ENCODE peak calls at places on chromosomes 12 and 14, in seven cellular contexts. One of them, this sample, is unnamed.

GRCh38 chr14:29759521-29760340 is 167.9 kb downstream of the PRKD1 start:
- DNase-seq in IMR-90: no peak
- DNase-seq in HCT116: no peak
- DNase-seq in spleen: no peak
- DNase-seq in breast epithelium: no peak
- DNase-seq in heart left ventricle: no peak
- DNase-seq in tibial nerve: no peak
- DNase-seq in this sample: no peak

GRCh38 chr12:13099066-13099909 is 4.2 kb downstream of the GSG1 start:
- DNase-seq in IMR-90: no peak
- DNase-seq in HCT116: no peak
- DNase-seq in spleen: no peak
- DNase-seq in breast epithelium: no peak
- DNase-seq in heart left ventricle: peak
- DNase-seq in tibial nerve: no peak
- DNase-seq in this sample: peak

GRCh38 chr14:32650665-32651064 is 288.0 kb upstream of the NPAS3 start:
- DNase-seq in IMR-90: no peak
- DNase-seq in HCT116: no peak
- DNase-seq in spleen: no peak
- DNase-seq in breast epithelium: no peak
- DNase-seq in heart left ventricle: no peak
- DNase-seq in tibial nerve: no peak
- DNase-seq in this sample: no peak

GRCh38 chr12:111353603-111354295 is 15.1 kb downstream of the PHETA1 start:
- DNase-seq in IMR-90: no peak
- DNase-seq in HCT116: no peak
- DNase-seq in spleen: no peak
- DNase-seq in breast epithelium: no peak
- DNase-seq in heart left ventricle: no peak
- DNase-seq in tibial nerve: no peak
- DNase-seq in this sample: no peak

GRCh38 chr12:47422656-47423055 is 283.2 kb downstream of the RPAP3 start:
- DNase-seq in IMR-90: peak
- DNase-seq in HCT116: no peak
- DNase-seq in spleen: no peak
- DNase-seq in breast epithelium: no peak
- DNase-seq in heart left ventricle: no peak
- DNase-seq in tibial nerve: no peak
- DNase-seq in this sample: no peak

GRCh38 chr12:19712041-19712440 is 272.7 kb downstream of the AEBP2 start:
- DNase-seq in IMR-90: peak
- DNase-seq in HCT116: peak
- DNase-seq in spleen: no peak
- DNase-seq in breast epithelium: no peak
- DNase-seq in heart left ventricle: no peak
- DNase-seq in tibial nerve: no peak
- DNase-seq in this sample: no peak

GRCh38 chr12:21852251-21852650 is 77.7 kb upstream of the KCNJ8 start:
- DNase-seq in IMR-90: peak
- DNase-seq in HCT116: no peak
- DNase-seq in spleen: no peak
- DNase-seq in breast epithelium: no peak
- DNase-seq in heart left ventricle: no peak
- DNase-seq in tibial nerve: no peak
- DNase-seq in this sample: no peak

GRCh38 chr12:61536525-61536924 is 723.7 kb upstream of the USP15 start:
- DNase-seq in IMR-90: no peak
- DNase-seq in HCT116: no peak
- DNase-seq in spleen: no peak
- DNase-seq in breast epithelium: no peak
- DNase-seq in heart left ventricle: no peak
- DNase-seq in tibial nerve: no peak
- DNase-seq in this sample: no peak

GRCh38 chr12:76586764-76587395 is 27.3 kb upstream of the OSBPL8 start:
- DNase-seq in IMR-90: peak
- DNase-seq in HCT116: peak
- DNase-seq in spleen: no peak
- DNase-seq in breast epithelium: no peak
- DNase-seq in heart left ventricle: no peak
- DNase-seq in tibial nerve: peak
- DNase-seq in this sample: no peak

GRCh38 chr12:58919271-58920101 is 818 bp downstream of the LRIG3 start:
- DNase-seq in IMR-90: peak
- DNase-seq in HCT116: no peak
- DNase-seq in spleen: peak
- DNase-seq in breast epithelium: peak
- DNase-seq in heart left ventricle: peak
- DNase-seq in tibial nerve: peak
- DNase-seq in this sample: no peak

GRCh38 chr12:13088503-13088902 is 15.0 kb downstream of the GSG1 start:
- DNase-seq in IMR-90: no peak
- DNase-seq in HCT116: no peak
- DNase-seq in spleen: no peak
- DNase-seq in breast epithelium: no peak
- DNase-seq in heart left ventricle: no peak
- DNase-seq in tibial nerve: no peak
- DNase-seq in this sample: peak

GRCh38 chr14:99728231-99728920 is 44.3 kb downstream of the CYP46A1 start:
- DNase-seq in IMR-90: no peak
- DNase-seq in HCT116: no peak
- DNase-seq in spleen: peak
- DNase-seq in breast epithelium: no peak
- DNase-seq in heart left ventricle: peak
- DNase-seq in tibial nerve: no peak
- DNase-seq in this sample: no peak

GRCh38 chr14:54711812-54712211 is 144.9 kb downstream of the SAMD4A start:
- DNase-seq in IMR-90: no peak
- DNase-seq in HCT116: no peak
- DNase-seq in spleen: no peak
- DNase-seq in breast epithelium: no peak
- DNase-seq in heart left ventricle: peak
- DNase-seq in tibial nerve: no peak
- DNase-seq in this sample: no peak

GRCh38 chr12:47458273-47458672 is 247.6 kb downstream of the RPAP3 start:
- DNase-seq in IMR-90: no peak
- DNase-seq in HCT116: peak
- DNase-seq in spleen: no peak
- DNase-seq in breast epithelium: no peak
- DNase-seq in heart left ventricle: no peak
- DNase-seq in tibial nerve: no peak
- DNase-seq in this sample: no peak

GRCh38 chr14:31000629-31001338 is 24.7 kb upstream of the AP4S1 start:
- DNase-seq in IMR-90: no peak
- DNase-seq in HCT116: no peak
- DNase-seq in spleen: no peak
- DNase-seq in breast epithelium: no peak
- DNase-seq in heart left ventricle: no peak
- DNase-seq in tibial nerve: no peak
- DNase-seq in this sample: no peak

GRCh38 chr12:102498471-102498870 is 18.1 kb upstream of the IGF1 start:
- DNase-seq in IMR-90: no peak
- DNase-seq in HCT116: no peak
- DNase-seq in spleen: no peak
- DNase-seq in breast epithelium: no peak
- DNase-seq in heart left ventricle: no peak
- DNase-seq in tibial nerve: no peak
- DNase-seq in this sample: no peak
- TF ChIP-seq POLR2A in IMR-90: no peak
- TF ChIP-seq POLR2A in HCT116: no peak
- TF ChIP-seq POLR2A in spleen: no peak
- TF ChIP-seq POLR2A in breast epithelium: no peak
- TF ChIP-seq POLR2A in heart left ventricle: no peak
- TF ChIP-seq POLR2A in tibial nerve: no peak
- TF ChIP-seq POLR2A in this sample: no peak

GRCh38 chr12:124917841-124918621 is 3.6 kb upstream of the UBC start:
- DNase-seq in IMR-90: peak
- DNase-seq in HCT116: no peak
- DNase-seq in spleen: no peak
- DNase-seq in breast epithelium: peak
- DNase-seq in heart left ventricle: no peak
- DNase-seq in tibial nerve: no peak
- DNase-seq in this sample: no peak

GRCh38 chr12:124915249-124916236 is 1.1 kb upstream of the UBC start:
- DNase-seq in IMR-90: peak
- DNase-seq in HCT116: no peak
- DNase-seq in spleen: no peak
- DNase-seq in breast epithelium: peak
- DNase-seq in heart left ventricle: peak
- DNase-seq in tibial nerve: peak
- DNase-seq in this sample: no peak

GRCh38 chr12:124914392-124915248 is at the start of gene UBC:
- DNase-seq in IMR-90: peak
- DNase-seq in HCT116: peak
- DNase-seq in spleen: peak
- DNase-seq in breast epithelium: peak
- DNase-seq in heart left ventricle: peak
- DNase-seq in tibial nerve: peak
- DNase-seq in this sample: peak

GRCh38 chr12:124917135-124917840 is 2.8 kb upstream of the UBC start:
- DNase-seq in IMR-90: peak
- DNase-seq in HCT116: peak
- DNase-seq in spleen: peak
- DNase-seq in breast epithelium: peak
- DNase-seq in heart left ventricle: peak
- DNase-seq in tibial nerve: peak
- DNase-seq in this sample: peak

DNA sequence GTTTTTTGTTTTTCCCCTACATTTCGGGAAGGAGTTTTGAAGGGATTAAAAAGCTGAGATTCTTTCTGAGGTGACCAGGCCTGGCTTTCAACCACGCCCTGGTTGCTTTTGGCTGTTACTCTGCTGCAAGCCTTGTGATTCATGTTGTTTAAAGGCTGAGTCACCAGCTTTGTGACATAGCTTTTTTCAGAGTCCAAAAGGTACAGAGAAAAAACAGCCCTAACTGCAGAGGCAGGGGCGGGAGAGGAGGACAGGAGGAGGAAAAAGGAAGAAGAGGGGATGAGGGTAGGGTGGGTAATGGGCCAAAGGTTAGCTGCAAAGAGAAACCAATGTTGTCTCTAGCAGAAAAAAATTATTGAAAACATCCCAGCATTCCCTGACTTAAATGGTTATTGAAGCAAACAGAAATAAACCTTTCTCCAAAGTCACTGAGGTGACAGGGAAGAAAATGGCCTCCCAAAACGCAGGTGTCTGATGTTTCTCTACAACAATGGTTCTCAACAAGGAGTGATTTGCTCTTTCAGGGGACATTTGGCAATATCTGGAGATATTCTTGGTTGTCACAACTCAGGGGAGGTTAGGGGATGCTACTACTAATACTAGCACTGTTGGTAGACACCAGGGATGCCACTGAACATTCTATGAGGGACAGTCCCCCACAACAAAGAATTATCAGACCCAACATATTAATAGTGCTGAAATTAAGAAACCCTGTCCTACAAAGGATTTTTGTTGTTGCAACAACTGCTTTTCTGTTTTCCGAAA is 2.1 kb upstream of the UBC start:
- DNase-seq in IMR-90: peak
- DNase-seq in HCT116: peak
- DNase-seq in spleen: peak
- DNase-seq in breast epithelium: peak
- DNase-seq in heart left ventricle: peak
- DNase-seq in tibial nerve: peak
- DNase-seq in this sample: no peak
- H3K4me3 ChIP-seq in IMR-90: peak
- H3K4me3 ChIP-seq in HCT116: peak
- H3K4me3 ChIP-seq in spleen: no peak
- H3K4me3 ChIP-seq in breast epithelium: peak
- H3K4me3 ChIP-seq in heart left ventricle: peak
- H3K4me3 ChIP-seq in tibial nerve: no peak
- H3K4me3 ChIP-seq in this sample: peak

DNA sequence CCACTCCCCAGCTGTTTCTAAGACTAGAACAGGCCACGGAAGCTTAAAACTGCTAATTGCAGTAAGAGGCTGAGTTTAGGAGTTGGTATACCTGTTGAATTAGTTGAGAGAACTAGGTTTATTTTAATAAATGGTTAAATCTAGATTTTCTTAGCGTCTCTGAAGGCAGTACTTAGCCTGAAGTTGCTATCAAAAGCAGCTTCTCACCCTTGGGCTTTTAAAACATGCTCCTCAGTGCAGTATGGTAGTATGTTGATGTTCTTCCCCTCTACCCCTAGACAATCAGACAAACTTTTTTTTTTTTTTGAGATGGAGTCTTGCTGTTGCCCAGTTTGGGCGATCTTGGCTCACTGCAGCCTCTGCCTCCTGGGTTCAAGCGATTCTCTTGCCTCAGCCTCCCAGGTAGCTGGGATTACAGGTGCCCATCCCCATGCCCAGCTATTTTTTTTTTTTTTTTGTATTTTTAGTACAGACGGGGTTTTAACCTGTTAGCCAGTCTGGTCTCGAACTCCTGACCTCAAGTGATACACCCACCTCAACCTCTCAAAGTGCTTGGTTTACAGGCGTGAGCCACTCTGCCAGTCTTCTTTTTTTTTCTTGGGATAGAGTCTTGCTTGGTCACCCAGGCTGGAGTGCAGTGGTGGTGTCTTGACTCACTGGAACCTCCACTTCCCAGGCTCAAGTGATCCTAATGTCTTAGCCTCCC is 6.8 kb downstream of the SRSF5 start:
- DNase-seq in IMR-90: no peak
- DNase-seq in HCT116: no peak
- DNase-seq in spleen: no peak
- DNase-seq in breast epithelium: no peak
- DNase-seq in heart left ventricle: no peak
- DNase-seq in tibial nerve: no peak
- DNase-seq in this sample: no peak
- TF ChIP-seq POLR2A in IMR-90: peak
- TF ChIP-seq POLR2A in HCT116: no peak
- TF ChIP-seq POLR2A in spleen: no peak
- TF ChIP-seq POLR2A in breast epithelium: no peak
- TF ChIP-seq POLR2A in heart left ventricle: no peak
- TF ChIP-seq POLR2A in tibial nerve: no peak
- TF ChIP-seq POLR2A in this sample: no peak

DNA sequence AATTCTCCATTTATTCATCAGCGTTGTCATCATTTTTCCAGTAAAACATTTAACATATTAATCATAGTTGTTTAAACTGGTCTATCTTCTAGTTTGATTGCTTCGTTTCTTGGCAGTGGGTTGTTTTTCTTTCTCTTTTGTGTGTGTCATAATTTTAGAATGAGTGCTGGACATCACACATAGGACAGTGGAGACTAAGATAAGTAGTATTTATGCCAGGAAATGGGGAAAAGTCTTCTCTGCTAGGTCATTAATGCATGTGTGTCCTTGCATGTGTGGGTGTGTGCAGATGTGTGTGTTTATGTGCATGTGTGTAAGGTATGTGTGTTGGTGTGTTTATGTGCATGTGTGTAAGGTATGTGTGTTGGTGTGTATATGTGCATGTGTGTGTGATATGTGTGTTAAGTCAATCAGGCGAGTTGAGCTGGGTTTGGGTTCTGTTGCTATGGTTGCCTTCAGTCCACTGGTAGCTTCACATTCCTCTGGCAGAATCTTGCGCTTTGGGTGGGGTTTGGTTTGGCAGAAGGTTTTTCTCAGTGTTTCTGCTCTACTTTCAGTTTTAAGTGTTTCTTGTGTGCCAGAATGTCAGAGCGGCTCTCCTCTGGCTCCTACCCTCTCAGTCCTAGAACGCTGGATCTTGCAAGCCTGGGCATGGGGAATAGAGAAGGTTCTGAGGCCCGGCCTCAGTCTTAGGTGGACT is 7.8 kb upstream of the ADGRD1 start:
- DNase-seq in IMR-90: no peak
- DNase-seq in HCT116: no peak
- DNase-seq in spleen: no peak
- DNase-seq in breast epithelium: no peak
- DNase-seq in heart left ventricle: peak
- DNase-seq in tibial nerve: peak
- DNase-seq in this sample: no peak
- H3K4me3 ChIP-seq in IMR-90: no peak
- H3K4me3 ChIP-seq in HCT116: no peak
- H3K4me3 ChIP-seq in spleen: no peak
- H3K4me3 ChIP-seq in breast epithelium: no peak
- H3K4me3 ChIP-seq in heart left ventricle: no peak
- H3K4me3 ChIP-seq in tibial nerve: no peak
- H3K4me3 ChIP-seq in this sample: no peak